ENCODE peak calls at places on chromosomes 2 and 18, in nine cellular contexts. B, J, U, C, Q, G, Y, Z and V are unnamed samples.

GRCh38 chr18:65380986-65381385 is 369.8 kb upstream of the CDH7 start:
- DNase-seq in B (no peak), J (no peak), U (no peak), C (no peak), Q (no peak), G (no peak), Y (no peak), Z (no peak), V (no peak)

GRCh38 chr2:70523996-70524965 is 29.3 kb downstream of the TGFA start:
- DNase-seq in B (no peak), J (no peak), U (peak; percentile 34), C (peak; percentile 60), Q (peak; percentile 95), G (peak; percentile 53), Y (peak; percentile 64), Z (peak; percentile 59), V (peak; percentile 98)

GRCh38 chr18:48997681-48997984 is 46.9 kb upstream of the SMAD7 start:
- DNase-seq in B (peak; percentile 96), J (no peak), U (no peak), C (no peak), Q (no peak), G (no peak), Y (peak; percentile 56), Z (no peak), V (no peak)

GRCh38 chr2:53275743-53276142 is 491.9 kb upstream of the CHAC2 start:
- DNase-seq in B (no peak), J (no peak), U (no peak), C (no peak), Q (no peak), G (no peak), Y (no peak), Z (no peak), V (no peak)

GRCh38 chr2:9690716-9691498 is 60.1 kb upstream of the YWHAQ start:
- DNase-seq in B (no peak), J (no peak), U (no peak), C (no peak), Q (no peak), G (no peak), Y (peak; percentile 20), Z (peak; percentile 65), V (no peak)

GRCh38 chr2:26039603-26040367 is 5.9 kb downstream of the RAB10 start:
- DNase-seq in B (no peak), J (no peak), U (no peak), C (no peak), Q (no peak), G (no peak), Y (no peak), Z (no peak), V (no peak)

GRCh38 chr2:238703436-238703835 is 144.4 kb upstream of the TWIST2 start:
- DNase-seq in B (no peak), J (no peak), U (no peak), C (no peak), Q (no peak), G (no peak), Y (no peak), Z (no peak), V (no peak)

GRCh38 chr2:50431958-50432650 is 599.8 kb downstream of the NRXN1 start:
- DNase-seq in B (no peak), J (no peak), U (no peak), C (no peak), Q (no peak), G (no peak), Y (peak; percentile 40), Z (peak; percentile 16), V (no peak)

GRCh38 chr2:241865416-241865956 is 4.0 kb upstream of the RTP5 start:
- DNase-seq in B (no peak), J (no peak), U (no peak), C (no peak), Q (no peak), G (no peak), Y (no peak), Z (no peak), V (no peak)

GRCh38 chr2:241866896-241867631 is 2.5 kb upstream of the RTP5 start:
- DNase-seq in B (no peak), J (no peak), U (no peak), C (no peak), Q (no peak), G (no peak), Y (no peak), Z (no peak), V (no peak)

GRCh38 chr2:241867776-241868420 is 1.6 kb upstream of the RTP5 start:
- DNase-seq in B (no peak), J (no peak), U (no peak), C (no peak), Q (peak; percentile 17), G (no peak), Y (no peak), Z (peak; percentile 55), V (no peak)

GRCh38 chr2:241864897-241865213 is 4.7 kb upstream of the RTP5 start:
- DNase-seq in B (no peak), J (no peak), U (no peak), C (no peak), Q (no peak), G (no peak), Y (no peak), Z (no peak), V (no peak)

GRCh38 chr2:241865957-241866858 is 3.3 kb upstream of the RTP5 start:
- DNase-seq in B (peak; percentile 83), J (no peak), U (peak; percentile 16), C (peak; percentile 36), Q (peak; percentile 34), G (no peak), Y (peak; percentile 71), Z (peak; percentile 93), V (no peak)
- H3K27me3 ChIP-seq in B (no peaks in the 10 kb centered on the region), J (no peaks in the 10 kb centered on the region), U (peaks cover 47% of the 10 kb centered on the region), C (peaks cover 52% of the 10 kb centered on the region), Q (peaks cover 16% of the 10 kb centered on the region), G (no peaks in the 10 kb centered on the region), Y (no peaks in the 10 kb centered on the region), Z (no peaks in the 10 kb centered on the region), V (peaks cover 13% of the 10 kb centered on the region)

GRCh38 chr2:141925511-141925910 is 205.3 kb downstream of the LRP1B start:
- DNase-seq in B (no peak), J (no peak), U (no peak), C (no peak), Q (no peak), G (no peak), Y (no peak), Z (no peak), V (no peak)
- H3K4me3 ChIP-seq in B (no peak overlapping the region), J (no peak overlapping the region), U (no peak overlapping the region), C (no peak overlapping the region), Q (no peak overlapping the region), G (no peak overlapping the region), Y (no peak overlapping the region), Z (no peak overlapping the region), V (no peak overlapping the region)

GRCh38 chr2:66683599-66683998 is 248.7 kb downstream of the MEIS1 start:
- DNase-seq in B (no peak), J (no peak), U (no peak), C (no peak), Q (no peak), G (no peak), Y (no peak), Z (no peak), V (no peak)
- H3K27me3 ChIP-seq in B (no peaks in the 10 kb centered on the region), J (no peaks in the 10 kb centered on the region), U (no peaks in the 10 kb centered on the region), C (no peaks in the 10 kb centered on the region), Q (no peaks in the 10 kb centered on the region), G (no peaks in the 10 kb centered on the region), Y (no peaks in the 10 kb centered on the region), Z (peaks cover 1% of the 10 kb centered on the region), V (no peaks in the 10 kb centered on the region)

DNA sequence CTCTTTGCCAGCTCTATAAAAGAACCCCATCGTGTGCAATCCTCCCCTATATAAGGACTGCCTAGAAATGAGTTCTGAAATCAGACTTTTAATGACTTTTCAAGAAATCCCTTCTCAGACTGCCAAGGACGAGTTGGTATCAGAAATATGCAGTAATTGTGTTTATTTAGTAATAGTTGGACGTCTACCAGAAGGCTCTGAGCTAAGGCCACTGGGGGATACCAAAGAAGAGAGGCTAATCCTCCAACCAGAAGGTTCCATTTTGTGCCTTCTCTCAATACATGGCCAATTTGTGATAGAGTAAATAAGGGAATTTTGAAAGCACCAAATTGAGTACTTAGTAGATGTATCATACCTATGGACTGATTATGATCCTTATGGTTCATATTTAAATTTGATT is 82.4 kb upstream of the LTBP1 start:
- DNase-seq in B (no peak), J (no peak), U (peak; percentile 72), C (peak; percentile 90), Q (peak; percentile 84), G (no peak), Y (no peak), Z (no peak), V (no peak)
- H3K4me3 ChIP-seq in B (no peak overlapping the region), J (no peak overlapping the region), U (no peak overlapping the region), C (no peak overlapping the region), Q (peak overlapping the region; percentile 6), G (no peak overlapping the region), Y (no peak overlapping the region), Z (no peak overlapping the region), V (no peak overlapping the region)

GRCh38 chr2:176124358-176125214 is 2.1 kb downstream of the HOXD9 start:
- DNase-seq in B (no peak), J (no peak), U (no peak), C (no peak), Q (no peak), G (no peak), Y (no peak), Z (peak; percentile 52), V (no peak)
- H3K27me3 ChIP-seq in B (peaks cover 100% of the 10 kb centered on the region), J (peaks cover 8% of the 10 kb centered on the region), U (peaks cover 92% of the 10 kb centered on the region), C (peaks cover 22% of the 10 kb centered on the region), Q (no peaks in the 10 kb centered on the region), G (peaks cover 76% of the 10 kb centered on the region), Y (peaks cover 100% of the 10 kb centered on the region), Z (peaks cover 100% of the 10 kb centered on the region), V (peaks cover 79% of the 10 kb centered on the region)